ENCODE peak calls at places on chromosomes 16 and 17, in nine cellular contexts. I, L, A, B, D, F, V, C and S are unnamed samples.

GRCh38 chr16:48350716-48351115 is 34.5 kb downstream of the SIAH1 start:
- ATAC-seq in I (no peak), L (no peak), A (no peak), B (no peak), D (peak), F (no peak), V (no peak), C (no peak), S (no peak)

GRCh38 chr17:67433248-67433924 is 56.3 kb downstream of the PITPNC1 start:
- ATAC-seq in I (no peak), L (no peak), A (peak), B (peak), D (peak), F (no peak), V (no peak), C (no peak), S (no peak)

GRCh38 chr17:55238931-55239297 is 25.8 kb upstream of the HLF start:
- ATAC-seq in I (peak), L (peak), A (peak), B (peak), D (peak), F (peak), V (peak), C (peak), S (no peak)

GRCh38 chr16:69906838-69907301 is 44.3 kb upstream of the CLEC18A start:
- ATAC-seq in I (no peak), L (peak), A (no peak), B (no peak), D (no peak), F (no peak), V (no peak), C (no peak), S (no peak)

GRCh38 chr16:83814654-83814985 is 6.8 kb downstream of the HSBP1 start:
- ATAC-seq in I (no peak), L (peak), A (no peak), B (no peak), D (no peak), F (no peak), V (no peak), C (no peak), S (no peak)

GRCh38 chr16:11972128-11972527 is 4.4 kb upstream of the SNX29 start:
- ATAC-seq in I (no peak), L (no peak), A (no peak), B (peak), D (no peak), F (no peak), V (no peak), C (no peak), S (no peak)

GRCh38 chr16:1691956-1692355 is 13.9 kb downstream of the JPT2 start:
- ATAC-seq in I (no peak), L (peak), A (no peak), B (no peak), D (peak), F (peak), V (no peak), C (peak), S (no peak)

GRCh38 chr16:15924996-15925395 is 24.4 kb upstream of the ABCC1 start:
- ATAC-seq in I (no peak), L (no peak), A (no peak), B (no peak), D (peak), F (no peak), V (no peak), C (no peak), S (no peak)

GRCh38 chr16:12379318-12379717 is 402.8 kb downstream of the SNX29 start:
- ATAC-seq in I (no peak), L (no peak), A (no peak), B (no peak), D (no peak), F (no peak), V (no peak), C (no peak), S (no peak)

GRCh38 chr17:75722076-75722475 is 817 bp downstream of the ITGB4 start:
- ATAC-seq in I (no peak), L (peak), A (peak), B (peak), D (peak), F (peak), V (no peak), C (peak), S (no peak)

GRCh38 chr17:39219647-39220154 is 6.0 kb downstream of the STAC2 start:
- ATAC-seq in I (no peak), L (no peak), A (peak), B (no peak), D (no peak), F (peak), V (no peak), C (no peak), S (no peak)

GRCh38 chr16:29701214-29701555 is 22.2 kb downstream of the QPRT start:
- ATAC-seq in I (no peak), L (no peak), A (no peak), B (no peak), D (no peak), F (no peak), V (no peak), C (no peak), S (no peak)

GRCh38 chr16:9499921-9500593 is 408.6 kb downstream of the HAPSTR1 start:
- ATAC-seq in I (no peak), L (no peak), A (no peak), B (no peak), D (no peak), F (peak), V (no peak), C (no peak), S (no peak)